ENCODE peak calls at places on chromosomes 12 and 14, in six cellular contexts. V is osteocyte, Y is HL-60, E is mesothelial cell of epicardium, W is MCF 10A, T is heart left ventricle. F is an unnamed sample.

GRCh38 chr12:105860556-105861207 is 278.1 kb downstream of the NUAK1 start:
- DNase-seq in V (no peak), E (no peak), Y (no peak), T (no peak), W (no peak), F (no peak)

GRCh38 chr14:70642313-70643235 is 858 bp downstream of the TTC9 start:
- DNase-seq in V (no peak), T (no peak), Y (no peak), E (no peak), W (no peak), F (no peak)

GRCh38 chr12:76332606-76333005 is 15.6 kb downstream of the BBS10 start:
- DNase-seq in V (no peak), E (no peak), Y (no peak), T (no peak), W (no peak), F (no peak)

GRCh38 chr14:66824251-66824650 is 316.3 kb downstream of the GPHN start:
- DNase-seq in V (no peak), Y (no peak), T (no peak), E (no peak), W (no peak), F (no peak)

GRCh38 chr14:101193845-101194355 is 290.4 kb upstream of the RTL1 start:
- DNase-seq in T (no peak), W (no peak), E (no peak), V (no peak), Y (no peak), F (peak; percentile 42)

GRCh38 chr14:77086017-77086727 is 11.9 kb upstream of the CIPC start:
- DNase-seq in W (no peak), V (no peak), E (no peak), T (no peak), Y (no peak), F (no peak)

GRCh38 chr14:73392329-73393257 is 65.8 kb downstream of the NUMB start:
- DNase-seq in T (no peak), W (no peak), E (no peak), V (no peak), Y (no peak), F (no peak)

GRCh38 chr14:72615511-72616121 is 278.3 kb downstream of the DPF3 start:
- DNase-seq in E (no peak), W (peak; percentile 90), Y (no peak), V (peak; percentile 86), T (peak; percentile 61), F (peak; percentile 64)

GRCh38 chr12:125140918-125141573 is 75.8 kb downstream of the AACS start:
- DNase-seq in T (peak; percentile 14), V (no peak), W (peak; percentile 81), Y (no peak), E (no peak), F (no peak)

GRCh38 chr14:75995372-75996041 is 9.9 kb downstream of the IFT43 start:
- DNase-seq in W (no peak), Y (no peak), V (no peak), T (peak; percentile 83), E (no peak), F (no peak)

GRCh38 chr12:112645586-112645985 is 146.0 kb upstream of the RPH3A start:
- DNase-seq in W (no peak), T (no peak), Y (no peak), E (no peak), V (no peak), F (no peak)

GRCh38 chr12:19842116-19842515 is 402.8 kb downstream of the AEBP2 start:
- DNase-seq in V (no peak), W (no peak), E (no peak), T (no peak), Y (no peak), F (no peak)

GRCh38 chr14:90091393-90091792 is 29.6 kb downstream of the KCNK13 start:
- DNase-seq in E (no peak), Y (no peak), W (peak; percentile 89), T (no peak), V (no peak), F (no peak)

GRCh38 chr12:6044082-6044481 is 80.4 kb downstream of the VWF start:
- DNase-seq in W (peak; percentile 79), T (peak; percentile 20), Y (no peak), E (no peak), V (peak; percentile 89), F (no peak)

GRCh38 chr14:92382677-92383076 is 59.7 kb downstream of the SLC24A4 start:
- DNase-seq in T (no peak), V (no peak), W (peak; percentile 31), Y (no peak), E (no peak), F (no peak)

GRCh38 chr12:110578522-110579238 is 4.4 kb downstream of the PPTC7 start:
- DNase-seq in V (no peak), E (no peak), T (no peak), Y (no peak), W (no peak), F (no peak)

GRCh38 chr12:110577717-110578521 is 5.2 kb downstream of the PPTC7 start:
- DNase-seq in Y (no peak), V (no peak), E (no peak), T (no peak), W (peak; percentile 93), F (no peak)

GRCh38 chr12:110575326-110575725 is 7.8 kb downstream of the PPTC7 start:
- DNase-seq in W (no peak), Y (no peak), T (no peak), V (no peak), E (no peak), F (no peak)

GRCh38 chr12:110574044-110574443 is 9.1 kb downstream of the PPTC7 start:
- DNase-seq in E (no peak), T (no peak), V (no peak), W (no peak), Y (no peak), F (no peak)

DNA sequence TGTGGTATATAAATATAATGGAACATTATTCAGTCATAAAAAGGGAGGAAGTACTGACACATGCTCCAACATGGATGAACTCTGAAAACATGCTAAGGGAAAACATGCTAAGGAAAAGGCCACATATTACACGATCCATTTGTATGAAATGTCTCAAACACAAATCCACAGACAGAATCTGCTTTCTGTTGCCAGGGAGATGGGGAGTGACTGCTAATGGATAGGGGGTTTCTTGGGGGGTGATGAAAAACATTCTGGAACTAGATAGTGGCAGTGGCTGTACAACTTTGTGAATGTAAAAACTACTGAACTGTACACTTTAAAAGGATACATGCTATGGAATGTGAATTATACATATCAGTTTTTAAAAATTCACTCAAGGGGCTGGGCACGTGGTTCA is 6.6 kb downstream of the PPTC7 start:
- DNase-seq in Y (no peak), V (no peak), E (no peak), T (no peak), W (no peak), F (no peak)
- TF ChIP-seq CTCF in Y (no peak), V (no peak), E (no peak), T (no peak), W (no peak), F (no peak)

GRCh38 chr14:98926151-98926550 is 345.8 kb downstream of the BCL11B start:
- DNase-seq in Y (no peak), V (no peak), T (no peak), W (peak; percentile 52), E (no peak), F (no peak)

GRCh38 chr14:98925362-98926040 is 346.5 kb downstream of the BCL11B start:
- DNase-seq in T (no peak), W (no peak), V (no peak), Y (no peak), E (no peak), F (no peak)

GRCh38 chr14:98923596-98923995 is 348.4 kb downstream of the BCL11B start:
- DNase-seq in W (no peak), Y (no peak), V (no peak), T (no peak), E (no peak), F (no peak)

GRCh38 chr14:98926802-98927201 is 345.2 kb downstream of the BCL11B start:
- DNase-seq in T (no peak), W (peak; percentile 70), Y (no peak), V (no peak), E (no peak), F (no peak)

GRCh38 chr14:98924046-98924445 is 348.0 kb downstream of the BCL11B start:
- DNase-seq in V (no peak), T (no peak), E (no peak), W (no peak), Y (no peak), F (no peak)
- TF ChIP-seq CTCF in V (no peak), T (no peak), E (no peak), W (no peak), Y (no peak), F (no peak)

DNA sequence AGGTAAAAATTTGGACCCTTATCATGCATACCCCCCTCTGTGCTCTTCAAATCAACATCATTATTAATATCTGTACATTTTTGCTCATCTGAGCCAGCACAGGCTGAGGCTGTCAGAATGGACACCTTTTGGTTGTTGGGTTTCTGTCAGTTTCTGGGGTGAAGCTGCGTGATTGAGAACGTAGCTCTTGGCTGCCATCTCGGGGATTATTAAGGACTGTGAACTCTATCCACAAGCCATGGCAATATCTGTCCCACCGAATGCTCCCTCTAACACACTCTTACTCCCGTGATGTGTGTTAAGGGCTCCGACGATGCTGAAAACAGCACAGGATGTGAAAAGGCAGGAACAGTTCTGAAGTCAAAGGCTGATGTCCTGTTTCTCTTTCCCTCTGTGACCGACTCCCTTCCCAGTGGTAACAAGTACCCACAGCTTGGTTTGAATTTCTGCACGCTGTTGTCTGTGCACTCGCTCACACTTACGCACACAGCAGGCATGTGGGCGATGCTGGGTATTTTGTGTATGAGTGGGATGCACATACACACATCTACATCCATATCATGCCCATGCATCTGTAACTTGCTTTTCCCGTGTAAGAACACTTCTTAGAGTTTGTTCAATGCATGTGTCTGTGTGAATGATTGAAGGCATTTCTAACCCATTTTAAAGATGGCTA is 405.6 kb downstream of the TMEM121 start:
- DNase-seq in T (no peak), W (no peak), Y (no peak), E (no peak), V (no peak), F (no peak)
- TF ChIP-seq CTCF in T (no peak), W (no peak), Y (no peak), E (no peak), V (no peak), F (no peak)

DNA sequence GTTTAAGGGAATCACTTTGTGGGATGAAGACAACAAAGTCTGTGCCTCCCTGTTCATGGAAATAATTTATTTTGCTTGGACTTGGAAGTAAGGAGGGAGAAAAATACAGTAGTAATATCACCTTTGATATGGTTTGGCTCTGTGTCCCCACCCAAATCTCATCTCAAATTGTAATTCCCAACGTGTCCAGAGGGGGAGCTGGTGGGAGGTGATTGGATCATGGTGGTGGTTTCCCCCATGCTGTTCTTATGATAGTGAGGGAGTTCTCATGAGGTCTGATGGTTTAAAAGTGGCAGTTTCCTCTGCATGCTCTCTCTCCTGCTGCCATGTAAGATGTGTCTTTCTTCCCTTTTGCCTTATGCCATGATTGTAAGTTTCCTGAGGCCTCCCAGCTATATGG is 460.7 kb downstream of the NOVA1 start:
- DNase-seq in E (no peak), T (no peak), Y (no peak), V (no peak), W (no peak), F (no peak)
- TF ChIP-seq CTCF in E (peak; percentile 45), T (no peak), Y (no peak), V (no peak), W (peak; percentile 19), F (peak; percentile 65)